ENCODE peak calls at places on chromosomes 7 and 10, in ten cellular contexts. One of them, this sample, is unnamed. For H3K4me1, the result is how much of the 10 kb centered on the place peaks cover.

GRCh38 chr7:47337531-47337930 is 244.4 kb downstream of the TNS3 start:
- DNase-seq in body of pancreas: peak
- DNase-seq in endothelial cell of umbilical vein: no peak
- DNase-seq in IMR-90: no peak
- DNase-seq in cardiac muscle cell: no peak
- DNase-seq in spleen: peak
- DNase-seq in uterus: no peak
- DNase-seq in GM23338: peak
- DNase-seq in neural progenitor cell: no peak
- DNase-seq in A549: no peak
- DNase-seq in this sample: no peak

GRCh38 chr10:101287922-101288638 is 58.8 kb upstream of the LBX1 start:
- DNase-seq in body of pancreas: peak
- DNase-seq in endothelial cell of umbilical vein: peak
- DNase-seq in IMR-90: peak
- DNase-seq in cardiac muscle cell: peak
- DNase-seq in spleen: no peak
- DNase-seq in uterus: no peak
- DNase-seq in GM23338: peak
- DNase-seq in neural progenitor cell: peak
- DNase-seq in A549: peak
- DNase-seq in this sample: peak

GRCh38 chr10:13930123-13930522 is 343.4 kb downstream of the PRPF18 start:
- DNase-seq in body of pancreas: no peak
- DNase-seq in endothelial cell of umbilical vein: no peak
- DNase-seq in IMR-90: no peak
- DNase-seq in cardiac muscle cell: peak
- DNase-seq in spleen: no peak
- DNase-seq in uterus: no peak
- DNase-seq in GM23338: no peak
- DNase-seq in neural progenitor cell: peak
- DNase-seq in A549: no peak
- DNase-seq in this sample: no peak

GRCh38 chr10:30270247-30270646 is 78.8 kb downstream of the MTPAP start:
- DNase-seq in body of pancreas: no peak
- DNase-seq in endothelial cell of umbilical vein: peak
- DNase-seq in IMR-90: peak
- DNase-seq in cardiac muscle cell: no peak
- DNase-seq in spleen: no peak
- DNase-seq in uterus: no peak
- DNase-seq in GM23338: no peak
- DNase-seq in neural progenitor cell: no peak
- DNase-seq in A549: no peak
- DNase-seq in this sample: no peak

GRCh38 chr10:116385311-116385710 is 42.3 kb upstream of the PNLIPRP3 start:
- DNase-seq in body of pancreas: no peak
- DNase-seq in endothelial cell of umbilical vein: no peak
- DNase-seq in IMR-90: no peak
- DNase-seq in cardiac muscle cell: no peak
- DNase-seq in spleen: no peak
- DNase-seq in uterus: no peak
- DNase-seq in GM23338: peak
- DNase-seq in neural progenitor cell: no peak
- DNase-seq in A549: no peak
- DNase-seq in this sample: no peak

GRCh38 chr7:117229350-117229749 is 93.5 kb downstream of the WNT2 start:
- DNase-seq in body of pancreas: no peak
- DNase-seq in endothelial cell of umbilical vein: no peak
- DNase-seq in IMR-90: peak
- DNase-seq in cardiac muscle cell: peak
- DNase-seq in spleen: no peak
- DNase-seq in uterus: no peak
- DNase-seq in GM23338: no peak
- DNase-seq in neural progenitor cell: no peak
- DNase-seq in A549: no peak
- DNase-seq in this sample: peak

GRCh38 chr7:21364838-21365267 is 63.0 kb upstream of the SP4 start:
- DNase-seq in body of pancreas: no peak
- DNase-seq in endothelial cell of umbilical vein: no peak
- DNase-seq in IMR-90: no peak
- DNase-seq in cardiac muscle cell: no peak
- DNase-seq in spleen: no peak
- DNase-seq in uterus: no peak
- DNase-seq in GM23338: no peak
- DNase-seq in neural progenitor cell: no peak
- DNase-seq in A549: no peak
- DNase-seq in this sample: no peak

GRCh38 chr7:134613623-134614347 is 32.9 kb upstream of the BPGM start:
- DNase-seq in body of pancreas: no peak
- DNase-seq in endothelial cell of umbilical vein: peak
- DNase-seq in IMR-90: peak
- DNase-seq in cardiac muscle cell: no peak
- DNase-seq in spleen: no peak
- DNase-seq in uterus: no peak
- DNase-seq in GM23338: no peak
- DNase-seq in neural progenitor cell: no peak
- DNase-seq in A549: peak
- DNase-seq in this sample: no peak

GRCh38 chr7:19834566-19834965 is 61.1 kb upstream of the TMEM196 start:
- DNase-seq in body of pancreas: no peak
- DNase-seq in endothelial cell of umbilical vein: no peak
- DNase-seq in IMR-90: no peak
- DNase-seq in cardiac muscle cell: no peak
- DNase-seq in spleen: no peak
- DNase-seq in uterus: no peak
- DNase-seq in GM23338: no peak
- DNase-seq in neural progenitor cell: no peak
- DNase-seq in A549: no peak
- DNase-seq in this sample: no peak

GRCh38 chr10:127200646-127201045 is 4.3 kb upstream of the INSYN2A start:
- DNase-seq in body of pancreas: no peak
- DNase-seq in endothelial cell of umbilical vein: no peak
- DNase-seq in IMR-90: no peak
- DNase-seq in cardiac muscle cell: no peak
- DNase-seq in spleen: no peak
- DNase-seq in uterus: no peak
- DNase-seq in GM23338: no peak
- DNase-seq in neural progenitor cell: no peak
- DNase-seq in A549: no peak
- DNase-seq in this sample: no peak

GRCh38 chr10:18224626-18225445 is 84.6 kb downstream of the CACNB2 start:
- DNase-seq in body of pancreas: peak
- DNase-seq in endothelial cell of umbilical vein: no peak
- DNase-seq in IMR-90: no peak
- DNase-seq in cardiac muscle cell: no peak
- DNase-seq in spleen: no peak
- DNase-seq in uterus: peak
- DNase-seq in GM23338: peak
- DNase-seq in neural progenitor cell: peak
- DNase-seq in A549: no peak
- DNase-seq in this sample: no peak

DNA sequence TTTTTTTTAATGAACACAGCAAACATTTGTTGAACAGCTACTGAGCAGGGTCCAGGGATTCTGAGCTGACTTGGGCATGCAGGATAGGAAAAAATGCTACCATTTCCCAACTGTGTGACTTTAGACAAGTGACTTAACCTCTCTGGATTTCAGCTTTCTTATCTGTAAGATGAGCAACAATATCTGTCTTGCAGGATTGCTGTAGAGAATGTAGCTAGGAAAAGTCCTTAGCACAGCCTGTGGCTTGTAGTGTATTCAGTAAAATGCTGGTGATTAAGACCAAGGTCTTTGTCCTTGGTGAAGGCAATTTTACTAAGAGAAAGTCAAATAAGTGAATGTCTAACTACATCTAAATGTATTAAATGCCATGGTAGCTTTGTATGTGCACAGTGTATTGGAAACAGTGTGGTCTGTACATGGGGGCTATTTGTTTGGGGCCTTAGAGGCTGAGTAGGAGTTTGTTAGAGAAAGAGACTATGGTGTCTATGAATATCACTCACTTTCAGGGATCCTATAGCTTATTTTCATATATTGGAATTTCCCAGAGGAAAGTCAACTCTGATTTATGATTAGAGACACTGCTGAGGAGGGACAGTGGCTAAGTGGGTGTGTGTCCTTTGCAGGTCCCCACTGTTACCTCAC is 118.9 kb downstream of the CDH23 start:
- DNase-seq in body of pancreas: no peak
- DNase-seq in endothelial cell of umbilical vein: no peak
- DNase-seq in IMR-90: no peak
- DNase-seq in cardiac muscle cell: no peak
- DNase-seq in spleen: no peak
- DNase-seq in uterus: no peak
- DNase-seq in GM23338: no peak
- DNase-seq in neural progenitor cell: no peak
- DNase-seq in A549: no peak
- DNase-seq in this sample: no peak
- H3K4me1 ChIP-seq in body of pancreas: under half
- H3K4me1 ChIP-seq in endothelial cell of umbilical vein: under half
- H3K4me1 ChIP-seq in IMR-90: under half
- H3K4me1 ChIP-seq in cardiac muscle cell: under half
- H3K4me1 ChIP-seq in spleen: under half
- H3K4me1 ChIP-seq in uterus: under half
- H3K4me1 ChIP-seq in GM23338: under half
- H3K4me1 ChIP-seq in neural progenitor cell: under half
- H3K4me1 ChIP-seq in A549: under half
- H3K4me1 ChIP-seq in this sample: under half

GRCh38 chr7:102296179-102296438 is 9.4 kb downstream of the SH2B2 start:
- DNase-seq in body of pancreas: no peak
- DNase-seq in endothelial cell of umbilical vein: no peak
- DNase-seq in IMR-90: no peak
- DNase-seq in cardiac muscle cell: no peak
- DNase-seq in spleen: no peak
- DNase-seq in uterus: no peak
- DNase-seq in GM23338: no peak
- DNase-seq in neural progenitor cell: no peak
- DNase-seq in A549: no peak
- DNase-seq in this sample: no peak
- H3K4me1 ChIP-seq in body of pancreas: under half
- H3K4me1 ChIP-seq in endothelial cell of umbilical vein: under half
- H3K4me1 ChIP-seq in IMR-90: under half
- H3K4me1 ChIP-seq in cardiac muscle cell: under half
- H3K4me1 ChIP-seq in spleen: under half
- H3K4me1 ChIP-seq in uterus: under half
- H3K4me1 ChIP-seq in GM23338: under half
- H3K4me1 ChIP-seq in neural progenitor cell: under half
- H3K4me1 ChIP-seq in A549: under half
- H3K4me1 ChIP-seq in this sample: under half

DNA sequence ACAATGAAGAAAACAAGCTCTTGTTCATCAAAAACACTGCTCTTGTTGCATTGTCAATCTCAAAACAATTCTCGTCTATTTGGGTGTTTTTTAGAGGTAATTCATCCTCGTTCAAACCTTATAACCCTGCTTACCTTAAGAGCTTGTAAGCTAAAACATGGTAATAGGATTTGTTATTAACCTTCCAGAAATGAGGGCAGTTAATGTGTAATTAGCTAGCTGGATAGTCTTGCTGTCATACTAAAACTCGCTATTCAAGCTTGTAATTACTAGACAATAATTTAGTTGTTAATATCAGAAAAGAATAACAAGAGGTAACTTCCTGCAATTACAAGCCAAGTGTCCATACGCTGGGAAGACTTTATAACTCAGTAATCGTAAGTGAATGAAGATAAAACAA is 101.6 kb downstream of the UBE2H start:
- DNase-seq in body of pancreas: no peak
- DNase-seq in endothelial cell of umbilical vein: no peak
- DNase-seq in IMR-90: no peak
- DNase-seq in cardiac muscle cell: no peak
- DNase-seq in spleen: no peak
- DNase-seq in uterus: no peak
- DNase-seq in GM23338: no peak
- DNase-seq in neural progenitor cell: no peak
- DNase-seq in A549: no peak
- DNase-seq in this sample: no peak
- H3K4me1 ChIP-seq in body of pancreas: half or more
- H3K4me1 ChIP-seq in endothelial cell of umbilical vein: under half
- H3K4me1 ChIP-seq in IMR-90: under half
- H3K4me1 ChIP-seq in cardiac muscle cell: under half
- H3K4me1 ChIP-seq in spleen: under half
- H3K4me1 ChIP-seq in uterus: under half
- H3K4me1 ChIP-seq in GM23338: under half
- H3K4me1 ChIP-seq in neural progenitor cell: under half
- H3K4me1 ChIP-seq in A549: half or more
- H3K4me1 ChIP-seq in this sample: under half

GRCh38 chr10:79266543-79267312 is 80.5 kb upstream of the PPIF start:
- DNase-seq in body of pancreas: peak
- DNase-seq in endothelial cell of umbilical vein: peak
- DNase-seq in IMR-90: peak
- DNase-seq in cardiac muscle cell: no peak
- DNase-seq in spleen: no peak
- DNase-seq in uterus: peak
- DNase-seq in GM23338: no peak
- DNase-seq in neural progenitor cell: no peak
- DNase-seq in A549: no peak
- DNase-seq in this sample: no peak

GRCh38 chr10:79267449-79267848 is 79.8 kb upstream of the PPIF start:
- DNase-seq in body of pancreas: no peak
- DNase-seq in endothelial cell of umbilical vein: no peak
- DNase-seq in IMR-90: no peak
- DNase-seq in cardiac muscle cell: no peak
- DNase-seq in spleen: no peak
- DNase-seq in uterus: no peak
- DNase-seq in GM23338: no peak
- DNase-seq in neural progenitor cell: no peak
- DNase-seq in A549: no peak
- DNase-seq in this sample: no peak

GRCh38 chr10:79269443-79269842 is 77.8 kb upstream of the PPIF start:
- DNase-seq in body of pancreas: no peak
- DNase-seq in endothelial cell of umbilical vein: no peak
- DNase-seq in IMR-90: no peak
- DNase-seq in cardiac muscle cell: no peak
- DNase-seq in spleen: no peak
- DNase-seq in uterus: no peak
- DNase-seq in GM23338: no peak
- DNase-seq in neural progenitor cell: peak
- DNase-seq in A549: no peak
- DNase-seq in this sample: no peak

GRCh38 chr10:79268717-79269116 is 78.6 kb upstream of the PPIF start:
- DNase-seq in body of pancreas: no peak
- DNase-seq in endothelial cell of umbilical vein: no peak
- DNase-seq in IMR-90: no peak
- DNase-seq in cardiac muscle cell: no peak
- DNase-seq in spleen: no peak
- DNase-seq in uterus: no peak
- DNase-seq in GM23338: no peak
- DNase-seq in neural progenitor cell: no peak
- DNase-seq in A549: no peak
- DNase-seq in this sample: no peak

DNA sequence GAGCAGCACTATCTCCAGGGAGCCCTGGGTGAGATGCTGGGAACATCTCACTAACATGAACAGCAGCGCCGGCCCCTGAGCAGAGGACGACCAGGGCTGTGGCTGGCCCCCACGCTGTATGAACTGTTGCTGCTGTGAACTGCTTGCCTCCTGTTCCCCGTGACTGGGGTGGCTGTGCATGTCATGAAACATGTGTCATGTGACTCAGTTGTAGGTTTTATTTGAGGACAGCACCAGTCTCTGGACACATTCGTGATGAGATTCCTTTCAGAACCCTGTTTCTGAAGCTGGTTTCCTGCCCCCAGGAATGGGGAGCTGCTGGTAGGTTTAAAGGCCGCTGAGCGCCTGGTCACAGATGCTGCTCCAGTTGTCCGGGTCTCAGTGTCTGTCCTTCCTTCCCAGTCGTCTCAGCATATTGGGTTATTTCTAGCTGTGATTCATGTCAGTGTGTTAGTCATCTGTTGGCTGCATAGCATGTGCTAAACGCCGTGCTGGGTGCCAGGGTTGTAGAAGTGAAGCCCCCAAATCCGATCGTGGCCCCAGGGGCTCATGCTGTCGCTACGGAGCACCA is 79.1 kb upstream of the PPIF start:
- DNase-seq in body of pancreas: no peak
- DNase-seq in endothelial cell of umbilical vein: peak
- DNase-seq in IMR-90: peak
- DNase-seq in cardiac muscle cell: no peak
- DNase-seq in spleen: no peak
- DNase-seq in uterus: no peak
- DNase-seq in GM23338: no peak
- DNase-seq in neural progenitor cell: no peak
- DNase-seq in A549: no peak
- DNase-seq in this sample: no peak
- H3K4me1 ChIP-seq in body of pancreas: half or more
- H3K4me1 ChIP-seq in endothelial cell of umbilical vein: under half
- H3K4me1 ChIP-seq in IMR-90: under half
- H3K4me1 ChIP-seq in cardiac muscle cell: under half
- H3K4me1 ChIP-seq in spleen: half or more
- H3K4me1 ChIP-seq in uterus: under half
- H3K4me1 ChIP-seq in GM23338: under half
- H3K4me1 ChIP-seq in neural progenitor cell: under half
- H3K4me1 ChIP-seq in A549: under half
- H3K4me1 ChIP-seq in this sample: under half

This sample was measured in Caco-2.